ENCODE peak calls at places on chromosomes 5 and 9, in six cellular contexts. One of them, this sample, is unnamed.

GRCh38 chr9:27212191-27212590 is 84.8 kb downstream of the EQTN start:
- DNase-seq in T-helper 17 cell: no peak
- DNase-seq in testis: no peak
- DNase-seq in breast epithelium: no peak
- DNase-seq in CD8-positive, alpha-beta memory T cell: no peak
- DNase-seq in lung: no peak
- DNase-seq in this sample: no peak

GRCh38 chr5:115838885-115839518 is 2.4 kb downstream of the ATG12 start:
- DNase-seq in CD8-positive, alpha-beta memory T cell: peak; percentile 61
- DNase-seq in T-helper 17 cell: no peak
- DNase-seq in testis: no peak
- DNase-seq in breast epithelium: no peak
- DNase-seq in lung: no peak
- DNase-seq in this sample: no peak

GRCh38 chr5:82639393-82640144 is 361.4 kb upstream of the RPS23 start:
- DNase-seq in testis: no peak
- DNase-seq in lung: no peak
- DNase-seq in CD8-positive, alpha-beta memory T cell: no peak
- DNase-seq in T-helper 17 cell: no peak
- DNase-seq in breast epithelium: no peak
- DNase-seq in this sample: no peak

GRCh38 chr5:123429993-123430392 is 6.8 kb upstream of the CEP120 start:
- DNase-seq in CD8-positive, alpha-beta memory T cell: no peak
- DNase-seq in breast epithelium: no peak
- DNase-seq in testis: no peak
- DNase-seq in lung: no peak
- DNase-seq in T-helper 17 cell: no peak
- DNase-seq in this sample: no peak

GRCh38 chr9:110583237-110583636 is 3.7 kb upstream of the SVEP1 start:
- DNase-seq in testis: no peak
- DNase-seq in lung: no peak
- DNase-seq in T-helper 17 cell: no peak
- DNase-seq in breast epithelium: no peak
- DNase-seq in CD8-positive, alpha-beta memory T cell: no peak
- DNase-seq in this sample: no peak

GRCh38 chr9:4550777-4551476 is 60.7 kb downstream of the SLC1A1 start:
- DNase-seq in CD8-positive, alpha-beta memory T cell: no peak
- DNase-seq in lung: no peak
- DNase-seq in testis: no peak
- DNase-seq in breast epithelium: no peak
- DNase-seq in T-helper 17 cell: no peak
- DNase-seq in this sample: no peak

GRCh38 chr9:90065851-90066250 is 461.0 kb downstream of the GADD45G start:
- DNase-seq in testis: no peak
- DNase-seq in lung: no peak
- DNase-seq in T-helper 17 cell: no peak
- DNase-seq in CD8-positive, alpha-beta memory T cell: no peak
- DNase-seq in breast epithelium: no peak
- DNase-seq in this sample: no peak

GRCh38 chr9:124257070-124257864 is 482 bp upstream of the NEK6 start:
- DNase-seq in CD8-positive, alpha-beta memory T cell: peak; percentile 37
- DNase-seq in testis: no peak
- DNase-seq in breast epithelium: no peak
- DNase-seq in T-helper 17 cell: no peak
- DNase-seq in lung: no peak
- DNase-seq in this sample: no peak

GRCh38 chr5:32331217-32331926 is 18.6 kb upstream of the MTMR12 start:
- DNase-seq in testis: no peak
- DNase-seq in CD8-positive, alpha-beta memory T cell: no peak
- DNase-seq in T-helper 17 cell: no peak
- DNase-seq in breast epithelium: peak; percentile 83
- DNase-seq in lung: no peak
- DNase-seq in this sample: no peak

GRCh38 chr9:129405831-129406220 is 215.1 kb downstream of the C9orf50 start:
- DNase-seq in breast epithelium: no peak
- DNase-seq in lung: no peak
- DNase-seq in T-helper 17 cell: no peak
- DNase-seq in CD8-positive, alpha-beta memory T cell: peak; percentile 42
- DNase-seq in testis: no peak
- DNase-seq in this sample: no peak

GRCh38 chr9:2024888-2025781 is 10.0 kb downstream of the SMARCA2 start:
- DNase-seq in testis: peak; percentile 65
- DNase-seq in breast epithelium: peak; percentile 30
- DNase-seq in T-helper 17 cell: no peak
- DNase-seq in CD8-positive, alpha-beta memory T cell: no peak
- DNase-seq in lung: no peak
- DNase-seq in this sample: no peak

GRCh38 chr5:172624996-172625939 is 15.8 kb upstream of the NEURL1B start:
- DNase-seq in CD8-positive, alpha-beta memory T cell: no peak
- DNase-seq in T-helper 17 cell: no peak
- DNase-seq in lung: no peak
- DNase-seq in breast epithelium: no peak
- DNase-seq in testis: no peak
- DNase-seq in this sample: no peak

GRCh38 chr5:136731241-136731885 is 366.0 kb upstream of the TRPC7 start:
- DNase-seq in breast epithelium: peak; percentile 64
- DNase-seq in T-helper 17 cell: no peak
- DNase-seq in testis: no peak
- DNase-seq in lung: no peak
- DNase-seq in CD8-positive, alpha-beta memory T cell: no peak
- DNase-seq in this sample: no peak

GRCh38 chr9:110538621-110539020 is 40.9 kb downstream of the SVEP1 start:
- DNase-seq in breast epithelium: no peak
- DNase-seq in CD8-positive, alpha-beta memory T cell: no peak
- DNase-seq in T-helper 17 cell: no peak
- DNase-seq in testis: no peak
- DNase-seq in lung: no peak
- DNase-seq in this sample: no peak

GRCh38 chr9:127079741-127080140 is 42.7 kb downstream of the ANGPTL2 start:
- DNase-seq in T-helper 17 cell: no peak
- DNase-seq in breast epithelium: no peak
- DNase-seq in testis: no peak
- DNase-seq in lung: no peak
- DNase-seq in CD8-positive, alpha-beta memory T cell: no peak
- DNase-seq in this sample: no peak

GRCh38 chr9:133945314-133945975 is 46.7 kb downstream of the VAV2 start:
- DNase-seq in lung: no peak
- DNase-seq in breast epithelium: no peak
- DNase-seq in T-helper 17 cell: no peak
- DNase-seq in testis: no peak
- DNase-seq in CD8-positive, alpha-beta memory T cell: peak; percentile 39
- DNase-seq in this sample: no peak

GRCh38 chr5:95843733-95844223 is 21.3 kb upstream of the GLRX start:
- DNase-seq in testis: no peak
- DNase-seq in breast epithelium: no peak
- DNase-seq in CD8-positive, alpha-beta memory T cell: no peak
- DNase-seq in lung: no peak
- DNase-seq in T-helper 17 cell: no peak
- DNase-seq in this sample: no peak

GRCh38 chr5:61817472-61818326 is 485.6 kb downstream of the ZSWIM6 start:
- DNase-seq in testis: peak; percentile 76
- DNase-seq in breast epithelium: peak; percentile 24
- DNase-seq in T-helper 17 cell: no peak
- DNase-seq in lung: no peak
- DNase-seq in CD8-positive, alpha-beta memory T cell: no peak
- DNase-seq in this sample: no peak

DNA sequence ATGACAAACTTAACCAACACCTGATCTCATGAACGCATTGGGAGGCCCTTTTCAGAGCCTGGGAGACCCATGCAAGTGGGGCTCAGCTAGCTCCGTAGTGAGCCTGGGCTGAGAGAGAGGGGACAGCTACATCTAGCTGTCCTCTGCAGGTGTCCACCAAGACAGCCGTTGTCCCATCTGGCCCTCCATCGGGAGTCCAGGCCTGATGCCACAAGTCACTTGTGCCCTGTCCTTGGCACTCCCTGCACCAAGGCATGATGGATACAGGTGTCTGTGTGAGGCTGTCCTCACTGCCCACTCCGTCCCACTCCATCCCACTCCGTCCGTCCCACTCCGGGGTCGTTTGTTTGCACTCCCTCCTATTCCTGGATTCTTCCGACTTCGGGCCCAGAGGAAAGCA is 2.5 kb upstream of the EDF1 start:
- DNase-seq in T-helper 17 cell: no peak
- DNase-seq in breast epithelium: no peak
- DNase-seq in CD8-positive, alpha-beta memory T cell: no peak
- DNase-seq in testis: no peak
- DNase-seq in lung: no peak
- DNase-seq in this sample: no peak
- H3K9me3 ChIP-seq in T-helper 17 cell: no peaks in the 10 kb centered on the region
- H3K9me3 ChIP-seq in breast epithelium: no peaks in the 10 kb centered on the region
- H3K9me3 ChIP-seq in CD8-positive, alpha-beta memory T cell: no peaks in the 10 kb centered on the region
- H3K9me3 ChIP-seq in testis: no peaks in the 10 kb centered on the region
- H3K9me3 ChIP-seq in lung: no peaks in the 10 kb centered on the region
- H3K9me3 ChIP-seq in this sample: no peaks in the 10 kb centered on the region

GRCh38 chr5:141343242-141343952 is at the start of gene PCDHGA3:
- DNase-seq in T-helper 17 cell: no peak
- DNase-seq in breast epithelium: no peak
- DNase-seq in lung: no peak
- DNase-seq in CD8-positive, alpha-beta memory T cell: no peak
- DNase-seq in testis: peak; percentile 69
- DNase-seq in this sample: no peak

GRCh38 chr5:141343953-141344463 is 379 bp downstream of the PCDHGA3 start:
- DNase-seq in testis: no peak
- DNase-seq in CD8-positive, alpha-beta memory T cell: no peak
- DNase-seq in lung: no peak
- DNase-seq in T-helper 17 cell: no peak
- DNase-seq in breast epithelium: no peak
- DNase-seq in this sample: no peak

GRCh38 chr5:141345327-141345726 is 1.7 kb downstream of the PCDHGA3 start:
- DNase-seq in T-helper 17 cell: no peak
- DNase-seq in testis: no peak
- DNase-seq in breast epithelium: no peak
- DNase-seq in CD8-positive, alpha-beta memory T cell: no peak
- DNase-seq in lung: no peak
- DNase-seq in this sample: no peak

GRCh38 chr5:141338538-141339306 is at the start of gene PCDHGA2:
- DNase-seq in CD8-positive, alpha-beta memory T cell: no peak
- DNase-seq in T-helper 17 cell: no peak
- DNase-seq in breast epithelium: no peak
- DNase-seq in testis: peak; percentile 80
- DNase-seq in lung: no peak
- DNase-seq in this sample: no peak

GRCh38 chr5:141342773-141343172 is 856 bp upstream of the PCDHGA3 start:
- DNase-seq in T-helper 17 cell: no peak
- DNase-seq in breast epithelium: no peak
- DNase-seq in testis: no peak
- DNase-seq in CD8-positive, alpha-beta memory T cell: no peak
- DNase-seq in lung: no peak
- DNase-seq in this sample: no peak
- H3K9me3 ChIP-seq in T-helper 17 cell: peaks cover 25% of the 10 kb centered on the region
- H3K9me3 ChIP-seq in breast epithelium: peaks cover 85% of the 10 kb centered on the region
- H3K9me3 ChIP-seq in testis: no peaks in the 10 kb centered on the region
- H3K9me3 ChIP-seq in CD8-positive, alpha-beta memory T cell: peaks cover 4% of the 10 kb centered on the region
- H3K9me3 ChIP-seq in lung: peaks cover 55% of the 10 kb centered on the region
- H3K9me3 ChIP-seq in this sample: peaks cover 46% of the 10 kb centered on the region

GRCh38 chr9:91208837-91209236 is 152.9 kb downstream of the AUH start:
- DNase-seq in lung: no peak
- DNase-seq in CD8-positive, alpha-beta memory T cell: no peak
- DNase-seq in testis: no peak
- DNase-seq in breast epithelium: no peak
- DNase-seq in T-helper 17 cell: no peak
- DNase-seq in this sample: no peak

GRCh38 chr9:91211414-91211813 is 150.3 kb downstream of the AUH start:
- DNase-seq in testis: no peak
- DNase-seq in breast epithelium: no peak
- DNase-seq in T-helper 17 cell: no peak
- DNase-seq in lung: no peak
- DNase-seq in CD8-positive, alpha-beta memory T cell: no peak
- DNase-seq in this sample: no peak

GRCh38 chr9:91207889-91208651 is 153.6 kb downstream of the AUH start:
- DNase-seq in CD8-positive, alpha-beta memory T cell: no peak
- DNase-seq in breast epithelium: no peak
- DNase-seq in testis: no peak
- DNase-seq in T-helper 17 cell: no peak
- DNase-seq in lung: no peak
- DNase-seq in this sample: no peak

GRCh38 chr9:91210318-91210717 is 151.4 kb downstream of the AUH start:
- DNase-seq in breast epithelium: no peak
- DNase-seq in T-helper 17 cell: no peak
- DNase-seq in lung: no peak
- DNase-seq in testis: no peak
- DNase-seq in CD8-positive, alpha-beta memory T cell: no peak
- DNase-seq in this sample: no peak

DNA sequence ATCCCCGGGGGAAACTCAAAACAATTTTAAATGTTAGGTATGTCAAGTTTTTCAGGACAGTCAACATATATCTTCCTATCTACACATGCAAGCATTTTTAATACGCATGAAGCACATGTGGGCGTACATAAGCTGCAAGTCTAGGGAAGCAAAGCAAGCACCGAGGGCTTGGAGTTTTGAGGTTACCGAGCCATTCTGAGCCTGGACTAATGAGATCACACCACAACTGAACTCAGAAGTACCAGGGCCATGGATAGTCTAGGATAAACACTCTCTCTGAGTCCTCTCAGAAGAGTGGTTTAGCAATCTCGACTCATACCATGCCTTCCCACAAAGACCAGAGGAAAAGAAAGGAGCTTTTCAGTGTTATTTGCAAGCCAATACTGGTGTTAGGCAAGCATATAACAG is 154.2 kb downstream of the AUH start:
- DNase-seq in testis: no peak
- DNase-seq in CD8-positive, alpha-beta memory T cell: no peak
- DNase-seq in T-helper 17 cell: no peak
- DNase-seq in breast epithelium: no peak
- DNase-seq in lung: no peak
- DNase-seq in this sample: no peak
- H3K9me3 ChIP-seq in testis: no peaks in the 10 kb centered on the region
- H3K9me3 ChIP-seq in CD8-positive, alpha-beta memory T cell: no peaks in the 10 kb centered on the region
- H3K9me3 ChIP-seq in T-helper 17 cell: no peaks in the 10 kb centered on the region
- H3K9me3 ChIP-seq in breast epithelium: no peaks in the 10 kb centered on the region
- H3K9me3 ChIP-seq in lung: no peaks in the 10 kb centered on the region
- H3K9me3 ChIP-seq in this sample: no peaks in the 10 kb centered on the region

DNA sequence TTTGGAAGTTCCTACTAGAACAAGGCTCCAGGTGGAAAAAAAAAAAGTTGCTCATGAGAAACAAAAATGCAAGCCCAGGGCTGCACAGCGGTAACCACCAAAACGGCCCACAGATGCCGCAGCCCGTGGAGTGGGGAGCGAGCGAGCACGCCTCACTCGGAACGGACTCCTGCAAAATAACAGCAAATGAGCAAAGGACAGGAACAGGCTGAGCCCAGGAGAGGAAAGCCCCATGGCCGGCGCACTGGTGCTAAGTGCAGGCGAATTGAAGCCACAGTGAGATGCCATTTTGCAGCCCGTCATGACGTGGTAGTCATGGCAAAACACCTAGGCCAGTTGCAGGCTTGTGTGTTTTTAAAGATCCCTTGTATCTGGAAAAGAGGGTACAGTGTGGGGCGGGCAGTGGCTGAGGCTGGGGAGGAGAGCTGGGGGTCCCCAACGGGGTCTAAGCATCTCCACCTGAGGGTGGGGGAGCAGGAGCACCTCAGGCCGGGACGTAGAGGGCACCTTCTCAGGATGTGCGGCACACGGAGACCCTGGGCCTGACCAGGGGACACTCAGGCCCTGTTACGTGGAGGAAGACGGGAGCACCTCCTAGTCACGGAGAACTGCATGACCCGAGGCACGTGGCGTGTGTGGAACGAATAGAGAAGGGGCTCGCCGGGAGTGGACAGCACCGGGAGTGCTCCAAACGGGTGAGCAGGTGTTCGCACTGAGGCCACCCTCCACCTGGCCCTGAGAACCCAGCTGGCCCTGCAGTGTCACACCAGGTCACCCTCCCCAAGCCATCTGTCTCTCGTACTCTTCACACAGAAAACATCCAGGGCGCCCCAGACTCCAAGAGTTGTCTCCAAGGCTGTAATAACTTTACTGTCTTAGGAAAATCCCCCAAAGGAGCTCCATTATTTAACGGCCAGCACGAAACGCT is 10.7 kb downstream of the GRM6 start:
- DNase-seq in lung: no peak
- DNase-seq in T-helper 17 cell: no peak
- DNase-seq in testis: no peak
- DNase-seq in breast epithelium: no peak
- DNase-seq in CD8-positive, alpha-beta memory T cell: no peak
- DNase-seq in this sample: no peak
- H3K9me3 ChIP-seq in lung: peaks cover 79% of the 10 kb centered on the region
- H3K9me3 ChIP-seq in T-helper 17 cell: no peaks in the 10 kb centered on the region
- H3K9me3 ChIP-seq in testis: no peaks in the 10 kb centered on the region
- H3K9me3 ChIP-seq in breast epithelium: peaks cover 88% of the 10 kb centered on the region
- H3K9me3 ChIP-seq in CD8-positive, alpha-beta memory T cell: no peaks in the 10 kb centered on the region
- H3K9me3 ChIP-seq in this sample: peaks cover 4% of the 10 kb centered on the region

This sample was measured in CD4-positive, alpha-beta T cell.